ENCODE peak calls at places on chromosomes 16 and 17, in eight cellular contexts. O is renal cortical epithelial cell; F is activated CD4-positive, alpha-beta T cell treated with anti-CD3 and anti-CD28 coated beads, Interleukin-2, amount 50 U/mL, for 1 hour; K is NCI-H345; R is activated naive CD4-positive, alpha-beta T cell; D is glutamatergic neuron; G is kidney glomerular epithelial cell; L is bronchial epithelial cell. V is an unnamed sample.

GRCh38 chr17:80982426-80982974 is 9.1 kb upstream of the CHMP6 start:
- DNase-seq in L (no peak), G (no peak), R (no peak), F (no peak), K (no peak), O (no peak), D (no peak), V (no peak)

GRCh38 chr16:84661418-84662060 is 13.2 kb downstream of the KLHL36 start:
- DNase-seq in L (no peak), G (no peak), K (no peak), R (no peak), D (no peak), F (no peak), O (no peak), V (no peak)

GRCh38 chr17:2075336-2076056 is 20.6 kb downstream of the HIC1 start:
- DNase-seq in F (no peak), K (no peak), G (no peak), O (no peak), R (no peak), L (peak; percentile 36), D (no peak), V (no peak)

GRCh38 chr17:47099451-47099986 is 89.6 kb downstream of the CDC27 start:
- DNase-seq in F (no peak), D (no peak), G (no peak), L (no peak), K (no peak), O (no peak), R (no peak), V (no peak)

GRCh38 chr17:35183332-35183731 is 10.9 kb downstream of the SLC35G3 start:
- DNase-seq in L (peak; percentile 29), D (no peak), F (no peak), R (no peak), K (no peak), G (no peak), O (no peak), V (no peak)

GRCh38 chr17:50183439-50184001 is 17.7 kb downstream of the SGCA start:
- DNase-seq in D (no peak), L (no peak), K (no peak), R (no peak), G (no peak), O (no peak), F (no peak), V (peak; percentile 37)

GRCh38 chr16:17921357-17921978 is 415.1 kb downstream of the NPIPA8 start:
- DNase-seq in K (no peak), G (no peak), R (peak; percentile 4), D (peak; percentile 55), L (peak; percentile 10), O (no peak), F (peak; percentile 42), V (peak; percentile 41)

GRCh38 chr17:61411114-61411943 is 11.7 kb downstream of the TBX2 start:
- DNase-seq in G (no peak), D (peak; percentile 61), O (no peak), L (peak; percentile 10), R (no peak), F (no peak), K (no peak), V (no peak)

GRCh38 chr17:67506966-67507365 is 129.9 kb downstream of the PITPNC1 start:
- DNase-seq in K (no peak), O (peak; percentile 62), G (peak; percentile 81), D (no peak), L (peak; percentile 44), F (no peak), R (no peak), V (no peak)

GRCh38 chr17:17119533-17119932 is 77.3 kb downstream of the MPRIP start:
- DNase-seq in R (peak; percentile 35), K (no peak), D (no peak), O (no peak), F (peak; percentile 59), L (peak; percentile 82), G (peak; percentile 5), V (no peak)

GRCh38 chr17:68491864-68492263 is 20.4 kb upstream of the PRKAR1A start:
- DNase-seq in O (no peak), R (no peak), K (no peak), L (peak; percentile 35), D (no peak), F (no peak), G (no peak), V (no peak)

GRCh38 chr16:86479419-86479818 is 30.9 kb upstream of the FOXF1 start:
- DNase-seq in G (no peak), F (no peak), D (no peak), K (no peak), R (no peak), L (no peak), O (no peak), V (no peak)

GRCh38 chr16:4524571-4524970 is 14.0 kb downstream of the CDIP1 start:
- DNase-seq in D (no peak), F (no peak), G (no peak), O (peak; percentile 32), R (no peak), K (no peak), L (no peak), V (no peak)

GRCh38 chr16:3836641-3837040 is 43.9 kb downstream of the CREBBP start:
- DNase-seq in F (no peak), G (no peak), L (no peak), R (no peak), O (no peak), K (no peak), D (no peak), V (no peak)

GRCh38 chr16:57504001-57504400 is 17.7 kb upstream of the DOK4 start:
- DNase-seq in K (no peak), L (no peak), G (no peak), R (no peak), O (no peak), D (no peak), F (no peak), V (no peak)

GRCh38 chr16:57574086-57574485 is 31.6 kb downstream of the ADGRG5 start:
- DNase-seq in D (no peak), O (no peak), G (no peak), F (no peak), R (no peak), K (no peak), L (no peak), V (no peak)

GRCh38 chr17:80878876-80879722 is 112.5 kb upstream of the CHMP6 start:
- DNase-seq in D (no peak), G (no peak), O (no peak), F (no peak), R (no peak), L (no peak), K (no peak), V (no peak)

GRCh38 chr16:66639091-66639885 is 34.8 kb downstream of the CMTM3 start:
- DNase-seq in F (no peak), L (peak; percentile 83), O (peak; percentile 81), K (no peak), D (no peak), G (peak; percentile 71), R (no peak), V (no peak)

GRCh38 chr17:61393550-61393903 is 6.1 kb upstream of the TBX2 start:
- DNase-seq in O (no peak), L (peak; percentile 36), R (no peak), K (peak; percentile 23), G (no peak), F (no peak), D (peak; percentile 13), V (no peak)

GRCh38 chr17:58314706-58315015 is 13.9 kb downstream of the TSPOAP1 start:
- DNase-seq in R (no peak), F (no peak), G (no peak), L (no peak), D (peak; percentile 1), K (no peak), O (no peak), V (no peak)

GRCh38 chr16:716250-716607 is 1.3 kb downstream of the METRN start:
- DNase-seq in R (no peak), L (no peak), F (no peak), D (peak; percentile 79), O (peak; percentile 35), G (no peak), K (no peak), V (no peak)

GRCh38 chr17:82120148-82120547 is 22.1 kb upstream of the FASN start:
- DNase-seq in O (peak; percentile 12), R (peak; percentile 49), K (no peak), G (no peak), D (no peak), L (peak; percentile 27), F (peak; percentile 53), V (no peak)

GRCh38 chr17:55660171-55660886 is 62.3 kb downstream of the TMEM100 start:
- DNase-seq in D (no peak), R (no peak), G (no peak), O (peak; percentile 16), K (no peak), L (peak; percentile 4), F (no peak), V (no peak)

GRCh38 chr17:82489851-82490511 is 29.6 kb upstream of the FOXK2 start:
- DNase-seq in K (no peak), G (no peak), D (no peak), F (no peak), L (no peak), R (no peak), O (no peak), V (no peak)

GRCh38 chr17:28747046-28747691 is 3.4 kb downstream of the TRAF4 start:
- DNase-seq in R (no peak), O (peak; percentile 70), L (peak; percentile 65), F (no peak), D (peak; percentile 42), K (no peak), G (no peak), V (no peak)

GRCh38 chr17:31580331-31581021 is 189.0 kb downstream of the RAB11FIP4 start:
- DNase-seq in D (no peak), L (peak; percentile 79), G (no peak), O (peak; percentile 76), K (no peak), R (no peak), F (no peak), V (no peak)

GRCh38 chr17:82384730-82385429 is 13.3 kb downstream of the UTS2R start:
- DNase-seq in O (peak; percentile 42), L (peak; percentile 77), F (no peak), D (peak; percentile 45), G (no peak), R (no peak), K (peak; percentile 85), V (no peak)

GRCh38 chr16:67170948-67171649 is 761 bp downstream of the NOL3 start:
- DNase-seq in K (no peak), G (no peak), F (no peak), O (peak; percentile 27), L (no peak), D (no peak), R (no peak), V (no peak)

GRCh38 chr16:48117217-48118105 is 38.3 kb downstream of the ABCC12 start:
- DNase-seq in R (peak; percentile 26), L (peak; percentile 4), F (peak; percentile 41), D (peak; percentile 93), O (no peak), K (peak; percentile 17), G (peak; percentile 9), V (peak; percentile 87)

GRCh38 chr17:956905-957304 is 22.7 kb downstream of the NXN start:
- DNase-seq in K (no peak), F (no peak), G (no peak), L (peak; percentile 83), D (no peak), O (no peak), R (no peak), V (no peak)

GRCh38 chr16:15770512-15770911 is 86.3 kb downstream of the MYH11 start:
- DNase-seq in G (no peak), R (no peak), O (no peak), K (no peak), L (no peak), D (no peak), F (no peak), V (no peak)

GRCh38 chr17:7256766-7257456 is 4.9 kb downstream of the ELP5 start:
- DNase-seq in O (no peak), D (no peak), R (no peak), K (no peak), F (no peak), L (no peak), G (no peak), V (no peak)

GRCh38 chr17:63718981-63719380 is 19.1 kb upstream of the LIMD2 start:
- DNase-seq in L (no peak), K (no peak), F (no peak), D (no peak), O (no peak), G (no peak), R (no peak), V (no peak)

GRCh38 chr17:41486809-41487530 is 2.7 kb downstream of the KRT36 start:
- DNase-seq in G (no peak), O (no peak), F (peak; percentile 21), D (no peak), L (no peak), K (no peak), R (no peak), V (peak; percentile 48)